ENCODE peak calls at places on chromosomes 16 and 17, in seven cellular contexts. V, H, J, C, L, W and A are unnamed samples.

GRCh38 chr17:9907883-9908648 is 3.0 kb upstream of the RCVRN start:
- DNase-seq in V (no peak), L (no peak), C (no peak), J (no peak), W (no peak), H (no peak), A (no peak)

GRCh38 chr17:17072546-17072945 is 30.3 kb downstream of the MPRIP start:
- DNase-seq in V (no peak), H (peak; percentile 10), W (no peak), L (no peak), C (no peak), J (no peak), A (no peak)

GRCh38 chr16:15970743-15971434 is 21.5 kb downstream of the ABCC1 start:
- DNase-seq in H (no peak), W (no peak), C (no peak), V (no peak), J (no peak), L (no peak), A (no peak)

GRCh38 chr17:78258323-78259229 is 27.1 kb downstream of the TMEM235 start:
- DNase-seq in V (peak; percentile 76), J (no peak), W (no peak), L (no peak), C (peak; percentile 63), H (no peak), A (no peak)

GRCh38 chr17:7445011-7445927 is at the start of gene CHRNB1:
- DNase-seq in W (peak; percentile 93), J (no peak), C (peak; percentile 78), L (peak; percentile 57), V (peak; percentile 58), H (peak; percentile 54), A (no peak)

GRCh38 chr17:75044716-75045115 is 2.1 kb downstream of the ATP5PD start:
- DNase-seq in J (no peak), C (no peak), H (no peak), V (no peak), L (no peak), W (no peak), A (no peak)

GRCh38 chr16:80852261-80852872 is 48.0 kb upstream of the CDYL2 start:
- DNase-seq in J (no peak), C (no peak), V (no peak), W (peak; percentile 2), L (no peak), H (no peak), A (no peak)

GRCh38 chr17:65017375-65017774 is 39.2 kb downstream of the GNA13 start:
- DNase-seq in C (no peak), J (no peak), W (no peak), V (no peak), H (no peak), L (peak; percentile 33), A (no peak)

GRCh38 chr17:82835122-82835521 is 4.7 kb downstream of the ZNF750 start:
- DNase-seq in C (no peak), H (no peak), W (no peak), J (no peak), L (no peak), V (no peak), A (no peak)

GRCh38 chr16:55040366-55041086 is 109.9 kb downstream of the IRX5 start:
- DNase-seq in H (no peak), J (no peak), V (no peak), L (no peak), W (no peak), C (no peak), A (peak; percentile 33)

GRCh38 chr16:75593825-75594820 is 27.9 kb downstream of the GABARAPL2 start:
- DNase-seq in J (no peak), L (no peak), V (no peak), W (no peak), H (no peak), C (no peak), A (no peak)

GRCh38 chr17:74779948-74780400 is 3.8 kb upstream of the NAT9 start:
- DNase-seq in V (peak; percentile 86), L (no peak), W (no peak), H (no peak), C (peak; percentile 35), J (no peak), A (no peak)

GRCh38 chr16:14015461-14015860 is 55.7 kb upstream of the MRTFB start:
- DNase-seq in W (no peak), L (no peak), J (no peak), C (no peak), V (no peak), H (no peak), A (no peak)

GRCh38 chr16:35431829-35432663 is 1972.6 kb downstream of the TP53TG3F start:
- DNase-seq in J (no peak), C (no peak), H (no peak), V (no peak), W (no peak), L (no peak), A (no peak)

DNA sequence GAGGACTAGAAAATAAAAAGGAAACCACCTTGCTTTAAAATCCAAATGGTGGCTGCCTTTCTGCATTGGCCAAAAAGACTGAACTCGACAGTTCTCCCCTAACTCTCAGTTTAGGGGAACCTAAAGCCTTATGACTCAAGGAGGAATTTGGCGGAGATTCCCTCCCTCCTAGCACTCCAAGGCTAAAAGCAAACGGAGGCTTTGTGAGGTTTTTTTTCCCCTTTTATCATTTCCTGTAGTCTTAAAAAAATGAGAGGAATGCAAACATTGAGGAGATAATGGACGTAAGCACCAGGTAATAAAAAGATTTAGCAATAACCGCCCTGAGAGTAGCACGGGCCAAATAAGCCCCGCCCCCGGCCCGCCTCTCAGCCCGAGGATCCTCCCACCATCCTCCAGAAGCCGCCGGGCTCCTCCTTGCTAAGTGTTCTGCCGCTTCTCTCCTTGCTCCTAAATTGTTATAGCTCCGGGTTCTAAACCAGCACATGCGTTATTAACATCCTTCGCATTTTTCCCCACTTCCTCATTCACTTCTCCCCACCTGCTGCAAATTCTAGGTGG is 5.8 kb upstream of the KIFC3 start:
- DNase-seq in W (peak; percentile 68), V (peak; percentile 60), H (peak; percentile 82), C (peak; percentile 92), L (peak; percentile 82), J (no peak), A (peak; percentile 89)
- H3K4me3 ChIP-seq in W (no peak overlapping the region), V (no peak overlapping the region), H (no peak overlapping the region), C (peak overlapping the region; percentile 23), L (no peak overlapping the region), J (peak overlapping the region; percentile 59), A (no peak overlapping the region)

GRCh38 chr16:72875291-72876036 is 172.5 kb downstream of the ZFHX3 start:
- DNase-seq in H (no peak), C (no peak), V (no peak), J (no peak), L (no peak), W (no peak), A (no peak)

GRCh38 chr16:72876981-72877373 is 171.0 kb downstream of the ZFHX3 start:
- DNase-seq in C (no peak), V (no peak), J (no peak), W (no peak), L (no peak), H (no peak), A (no peak)

GRCh38 chr16:72876221-72876620 is 171.7 kb downstream of the ZFHX3 start:
- DNase-seq in C (peak; percentile 32), L (no peak), W (no peak), V (no peak), J (no peak), H (peak; percentile 66), A (no peak)

GRCh38 chr16:72878301-72879269 is 169.3 kb downstream of the ZFHX3 start:
- DNase-seq in J (no peak), V (no peak), W (peak; percentile 45), L (no peak), H (peak; percentile 36), C (no peak), A (no peak)

DNA sequence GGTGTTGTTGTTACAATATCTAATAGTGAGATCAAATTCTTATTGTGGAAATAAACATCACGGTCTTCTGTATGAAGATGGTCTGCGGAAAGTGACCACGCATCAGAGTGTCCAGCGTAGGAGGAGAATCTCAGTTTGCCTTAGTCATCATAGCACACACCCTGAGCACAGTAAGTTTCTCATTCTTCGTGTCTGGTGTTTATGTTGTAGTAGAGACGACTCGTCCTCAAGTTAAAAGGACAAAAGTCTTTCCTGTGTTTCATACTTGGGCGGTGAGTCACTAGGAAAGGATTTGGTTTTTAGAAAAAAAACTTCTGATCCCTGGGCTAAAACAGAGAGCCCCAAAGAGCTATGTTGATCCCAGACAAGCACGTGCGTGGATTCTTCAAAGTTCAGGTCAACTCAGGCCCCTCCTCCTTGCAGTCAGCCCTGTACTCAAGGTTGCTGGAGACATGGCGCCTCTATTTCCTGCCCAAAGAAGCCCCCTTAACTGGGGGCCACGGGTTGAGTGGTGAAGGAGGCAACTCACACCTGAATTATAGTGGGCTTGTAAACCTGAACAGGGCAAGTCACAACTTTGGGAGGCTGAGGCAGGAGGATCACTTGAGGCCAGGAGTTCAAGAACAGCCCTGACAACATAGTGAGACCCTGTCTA is 170.4 kb downstream of the ZFHX3 start:
- DNase-seq in J (no peak), C (no peak), L (no peak), H (no peak), V (no peak), W (no peak), A (peak; percentile 82)
- H3K27ac ChIP-seq in J (peak overlapping the region; percentile 58), C (no peak overlapping the region), L (no peak overlapping the region), H (peak overlapping the region; percentile 41), V (peak overlapping the region; percentile 48), W (no peak overlapping the region), A (peak overlapping the region; percentile 95)

GRCh38 chr17:62626719-62627218 is 701 bp upstream of the MRC2 start:
- DNase-seq in V (no peak), H (peak; percentile 84), L (peak; percentile 85), W (peak; percentile 63), C (no peak), J (no peak), A (peak; percentile 79)
- H3K4me3 ChIP-seq in V (peak overlapping the region; percentile 38), H (peak overlapping the region; percentile 68), L (peak overlapping the region; percentile 67), W (peak overlapping the region; percentile 44), C (peak overlapping the region; percentile 63), J (peak overlapping the region; percentile 97), A (peak overlapping the region; percentile 90)

DNA sequence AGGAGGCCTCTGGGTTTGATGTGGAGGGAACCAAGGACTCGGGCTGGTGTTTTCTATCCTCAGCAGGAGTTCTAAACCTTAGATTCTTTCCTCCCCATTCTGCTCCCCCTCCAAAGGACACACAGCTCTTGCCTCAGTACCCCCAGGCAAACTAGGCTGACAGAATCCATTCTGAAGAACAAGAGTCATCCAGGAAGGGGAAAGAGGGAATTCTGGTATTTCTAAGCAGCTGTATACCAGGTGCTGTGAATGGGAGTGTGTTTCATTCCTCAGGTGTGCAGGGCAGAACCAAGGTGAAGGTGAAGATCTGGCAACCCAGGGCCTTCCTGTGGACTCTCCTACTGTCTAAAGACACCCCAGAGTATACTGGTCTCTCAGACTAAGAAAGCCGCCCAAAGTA is 4.1 kb downstream of the INPP5K start:
- DNase-seq in V (no peak), J (no peak), W (no peak), L (no peak), H (no peak), C (no peak), A (no peak)
- H3K27ac ChIP-seq in V (peak overlapping the region; percentile 80), J (peak overlapping the region; percentile 72), W (no peak overlapping the region), L (no peak overlapping the region), H (peak overlapping the region; percentile 40), C (peak overlapping the region; percentile 75), A (no peak overlapping the region)